ENCODE peak calls at places on chromosomes 4 and X, in five cellular contexts. F, E, W, Q and T are unnamed samples.

GRCh38 chrX:153692611-153693156 is 5.0 kb downstream of the SLC6A8 start:
- DNase-seq in F (no peak), E (no peak), W (no peak), Q (no peak), T (no peak)

GRCh38 chrX:103329991-103330390 is at the start of gene TCEAL7:
- DNase-seq in F (no peak), E (no peak), W (no peak), Q (no peak), T (no peak)

GRCh38 chr4:134276476-134276875 is 74.9 kb upstream of the PABPC4L start:
- DNase-seq in F (no peak), E (no peak), W (no peak), Q (peak), T (no peak)

GRCh38 chrX:18146954-18147353 is 73.7 kb downstream of the BEND2 start:
- DNase-seq in F (no peak), E (no peak), W (no peak), Q (peak), T (no peak)

GRCh38 chrX:151878574-151878973 is 34.1 kb upstream of the MAGEA4 start:
- DNase-seq in F (no peak), E (no peak), W (no peak), Q (no peak), T (no peak)

GRCh38 chrX:68599256-68600152 is 48.0 kb upstream of the STARD8 start:
- DNase-seq in F (no peak), E (no peak), W (no peak), Q (peak), T (no peak)

GRCh38 chr4:37908488-37909343 is 17.8 kb downstream of the TBC1D1 start:
- DNase-seq in F (no peak), E (no peak), W (peak), Q (peak), T (no peak)

GRCh38 chr4:79025170-79025569 is 85.9 kb upstream of the PAQR3 start:
- DNase-seq in F (peak), E (peak), W (no peak), Q (no peak), T (no peak)

GRCh38 chrX:118839334-118839958 is 15.8 kb downstream of the ZCCHC12 start:
- DNase-seq in F (peak), E (no peak), W (peak), Q (peak), T (peak)

GRCh38 chr4:41751325-41752061 is 3.0 kb upstream of the PHOX2B start:
- DNase-seq in F (no peak), E (no peak), W (no peak), Q (no peak), T (no peak)
- TF ChIP-seq CTCF in F (no peak), E (no peak), W (peak), Q (peak), T (no peak)

GRCh38 chr4:7539659-7540058 is 104.9 kb upstream of the PSAPL1 start:
- DNase-seq in F (no peak), E (peak), W (no peak), Q (peak), T (no peak)

GRCh38 chr4:7539186-7539585 is 104.5 kb upstream of the PSAPL1 start:
- DNase-seq in F (no peak), E (no peak), W (no peak), Q (no peak), T (no peak)

GRCh38 chr4:7541414-7541810 is 106.7 kb upstream of the PSAPL1 start:
- DNase-seq in F (no peak), E (no peak), W (no peak), Q (no peak), T (no peak)

GRCh38 chr4:7540216-7540615 is 105.5 kb upstream of the PSAPL1 start:
- DNase-seq in F (no peak), E (no peak), W (no peak), Q (no peak), T (no peak)

GRCh38 chr4:7540654-7541413 is 106.1 kb upstream of the PSAPL1 start:
- DNase-seq in F (no peak), E (no peak), W (no peak), Q (no peak), T (no peak)
- H3K4me3 ChIP-seq in F (no peak), E (no peak), W (no peak), Q (no peak), T (no peak)

GRCh38 chr4:189084671-189085070 is 856.0 kb upstream of the FRG1 start:
- DNase-seq in F (no peak), E (no peak), W (no peak), Q (no peak), T (no peak)

GRCh38 chr4:189083769-189084168 is 856.9 kb upstream of the FRG1 start:
- DNase-seq in F (no peak), E (no peak), W (no peak), Q (no peak), T (no peak)

GRCh38 chr4:189081831-189082230 is 858.8 kb upstream of the FRG1 start:
- DNase-seq in F (no peak), E (no peak), W (no peak), Q (no peak), T (no peak)
- H3K27ac ChIP-seq in F (no peak), E (no peak), W (no peak), Q (no peak), T (no peak)

DNA sequence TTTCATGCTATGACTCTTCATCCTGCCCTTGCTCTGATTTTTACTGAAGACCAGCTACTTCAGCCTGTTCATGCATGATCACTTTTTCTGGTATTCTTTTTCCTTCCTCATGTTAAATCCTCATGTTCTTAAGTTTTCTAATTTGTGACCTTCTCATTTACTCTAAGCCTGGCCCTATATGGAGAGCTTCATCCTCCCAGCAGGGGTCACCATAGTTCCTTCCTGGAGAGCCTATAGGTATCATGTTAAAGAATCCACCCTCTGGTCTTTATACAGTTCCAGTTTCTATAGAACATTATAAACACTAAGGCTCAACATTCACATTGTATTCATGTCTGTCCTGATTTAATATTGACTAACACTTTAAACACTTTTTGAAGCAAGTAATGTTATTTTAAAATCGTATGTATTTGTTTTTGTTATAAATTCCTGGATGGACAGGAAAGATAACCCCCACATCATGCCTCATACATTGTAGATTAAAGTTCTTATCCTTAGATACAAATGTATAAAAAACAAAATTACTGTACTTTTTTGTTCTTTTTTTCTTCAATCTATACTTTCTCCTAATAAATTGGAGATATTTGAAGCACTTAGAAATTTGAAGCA is 53.8 kb upstream of the OTUD4 start:
- DNase-seq in F (no peak), E (peak), W (no peak), Q (peak), T (peak)
- TF ChIP-seq CTCF in F (peak), E (peak), W (peak), Q (peak), T (peak)

GRCh38 chr4:139876328-139876941 is 210.8 kb downstream of the MGST2 start:
- DNase-seq in F (no peak), E (no peak), W (no peak), Q (no peak), T (no peak)
- H3K4me3 ChIP-seq in F (no peak), E (no peak), W (no peak), Q (no peak), T (no peak)

GRCh38 chrX:43969504-43970501 is 3.4 kb downstream of the NDP start:
- DNase-seq in F (no peak), E (no peak), W (no peak), Q (no peak), T (no peak)
- H3K27ac ChIP-seq in F (no peak), E (no peak), W (no peak), Q (no peak), T (no peak)

DNA sequence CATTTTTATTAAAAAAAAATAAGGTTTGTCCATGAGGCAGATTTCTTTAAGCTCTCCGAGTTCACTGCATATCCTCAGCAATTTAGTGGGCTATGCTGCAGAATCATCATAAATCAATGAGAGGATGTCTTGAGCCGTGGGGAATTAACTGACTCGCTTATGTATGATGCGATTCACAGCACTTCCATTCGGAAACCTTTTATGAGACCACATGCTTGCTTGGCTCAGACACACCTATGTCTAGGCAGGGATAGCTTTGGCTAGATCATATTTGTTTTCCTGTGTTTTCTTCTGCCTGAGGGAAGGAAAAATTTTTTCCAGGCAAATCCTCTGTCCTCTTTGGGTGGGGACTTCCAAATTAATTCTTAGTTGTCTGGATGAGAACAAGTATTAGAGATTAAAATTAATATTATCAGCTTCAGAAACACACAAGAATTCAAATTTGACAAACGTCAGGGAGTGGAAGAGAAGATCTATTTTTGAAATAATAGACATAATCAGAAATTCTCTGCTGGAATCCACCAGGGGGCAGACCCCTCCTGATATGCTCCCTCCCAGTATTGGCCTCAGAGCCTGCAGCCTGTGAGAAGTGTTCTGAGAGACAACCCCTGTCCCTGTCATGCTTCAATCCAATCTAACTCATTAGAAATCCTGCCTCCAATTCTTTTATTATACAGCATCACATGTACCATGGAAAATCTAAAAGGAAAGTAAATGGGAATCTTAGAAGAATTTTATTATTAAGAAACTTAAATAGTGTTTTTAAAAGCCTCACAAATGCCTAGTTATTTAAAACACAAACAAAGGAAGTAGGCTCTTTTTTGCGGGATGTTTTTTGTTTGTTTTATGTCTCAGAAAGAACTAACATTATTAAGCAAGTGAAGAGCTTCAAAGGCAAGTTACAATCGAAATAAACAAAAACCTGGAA is 345.1 kb upstream of the TACR3 start:
- DNase-seq in F (peak), E (no peak), W (peak), Q (peak), T (peak)
- TF ChIP-seq CTCF in F (peak), E (peak), W (peak), Q (peak), T (peak)

GRCh38 chrX:44253573-44253942 is 89.9 kb downstream of the EFHC2 start:
- DNase-seq in F (no peak), E (no peak), W (no peak), Q (no peak), T (no peak)
- H3K4me3 ChIP-seq in F (no peak), E (no peak), W (no peak), Q (peak), T (no peak)

DNA sequence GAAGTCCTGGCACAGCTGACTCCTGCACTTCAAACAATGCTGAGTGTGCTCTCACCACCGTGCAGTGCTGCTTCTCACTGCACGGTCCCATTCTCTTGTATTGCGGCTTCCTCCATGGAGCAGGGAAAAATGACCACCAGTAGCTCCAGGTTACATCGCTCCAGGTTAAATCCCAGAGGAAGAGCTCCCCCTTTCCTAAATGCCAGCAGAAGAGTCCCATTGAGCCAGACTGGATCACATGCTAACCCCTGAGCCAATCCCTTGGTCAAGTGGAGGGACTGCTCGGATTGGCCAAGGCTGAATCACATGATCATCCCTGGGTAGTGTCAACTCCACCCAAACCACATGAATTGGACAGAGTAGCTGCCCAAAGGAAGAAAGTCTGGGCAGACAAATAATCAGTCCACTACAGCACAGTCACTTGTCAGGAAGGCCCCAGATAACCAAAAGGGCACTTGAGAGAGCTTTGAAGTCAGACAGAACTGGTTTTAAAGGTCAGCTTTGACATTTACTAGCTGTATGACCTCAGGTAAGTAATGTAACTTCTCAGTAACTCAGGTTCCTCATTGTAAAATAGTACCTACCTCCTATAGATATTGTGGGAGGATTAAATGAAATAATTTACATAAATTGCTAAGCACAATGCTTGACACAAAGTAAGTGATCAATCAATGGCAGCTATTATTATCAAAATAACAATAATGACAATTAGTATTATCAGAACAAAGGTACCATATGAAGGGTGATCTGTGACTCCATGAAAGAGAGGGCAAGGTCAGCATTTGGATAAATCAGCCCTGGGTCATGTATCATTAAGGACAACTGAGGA is 14.3 kb downstream of the TEC start:
- DNase-seq in F (peak), E (no peak), W (no peak), Q (no peak), T (no peak)
- H3K27ac ChIP-seq in F (peak), E (no peak), W (no peak), Q (no peak), T (peak)